ENCODE peak calls at places on chromosomes 5 and 9, in seven cellular contexts. F, L, G, T, D, V and S are unnamed samples.

GRCh38 chr9:35553670-35554543 is 51.2 kb upstream of the TESK1 start:
- DNase-seq in F (peak), L (peak), G (peak), T (peak), D (peak), V (peak), S (peak)

GRCh38 chr5:157528036-157528632 is 47.4 kb downstream of the ADAM19 start:
- DNase-seq in F (no peak), L (no peak), G (no peak), T (peak), D (peak), V (peak), S (no peak)

GRCh38 chr9:16026886-16027285 is 474.0 kb downstream of the CCDC171 start:
- DNase-seq in F (no peak), L (no peak), G (no peak), T (no peak), D (no peak), V (no peak), S (no peak)

GRCh38 chr5:150122536-150123481 is 32.8 kb downstream of the PDGFRB start:
- DNase-seq in F (no peak), L (no peak), G (no peak), T (no peak), D (no peak), V (no peak), S (no peak)

GRCh38 chr5:173781826-173782670 is 106.1 kb upstream of the CPEB4 start:
- DNase-seq in F (no peak), L (peak), G (no peak), T (no peak), D (no peak), V (peak), S (peak)

GRCh38 chr9:103942171-103942570 is 151.9 kb upstream of the SMC2 start:
- DNase-seq in F (no peak), L (no peak), G (no peak), T (no peak), D (no peak), V (no peak), S (no peak)

GRCh38 chr5:163193886-163194285 is 243.5 kb upstream of the CCNG1 start:
- DNase-seq in F (no peak), L (peak), G (no peak), T (no peak), D (no peak), V (no peak), S (no peak)

GRCh38 chr9:9498846-9499245 is 1114.0 kb downstream of the PTPRD start:
- DNase-seq in F (no peak), L (no peak), G (no peak), T (no peak), D (no peak), V (no peak), S (no peak)

GRCh38 chr9:135332979-135333748 is 146.4 kb upstream of the PPP1R26 start:
- DNase-seq in F (no peak), L (no peak), G (no peak), T (no peak), D (no peak), V (no peak), S (no peak)

GRCh38 chr5:104569621-104570020 is 1007.0 kb upstream of the NUDT12 start:
- DNase-seq in F (no peak), L (peak), G (no peak), T (no peak), D (no peak), V (no peak), S (no peak)

GRCh38 chr9:120477534-120478001 is 102.4 kb downstream of the CDK5RAP2 start:
- DNase-seq in F (no peak), L (peak), G (peak), T (peak), D (peak), V (peak), S (peak)

GRCh38 chr9:93247892-93248291 is 64.0 kb downstream of the WNK2 start:
- DNase-seq in F (no peak), L (no peak), G (no peak), T (no peak), D (no peak), V (no peak), S (no peak)

GRCh38 chr9:93081081-93081529 is 14.9 kb upstream of the CARD19 start:
- DNase-seq in F (no peak), L (no peak), G (no peak), T (no peak), D (no peak), V (peak), S (no peak)

GRCh38 chr5:17037751-17038150 is 101.7 kb upstream of the MYO10 start:
- DNase-seq in F (peak), L (peak), G (no peak), T (no peak), D (no peak), V (no peak), S (no peak)

GRCh38 chr9:113594484-113595299 is 131.2 kb downstream of the RGS3 start:
- DNase-seq in F (no peak), L (no peak), G (no peak), T (no peak), D (no peak), V (no peak), S (no peak)

GRCh38 chr9:6968271-6968670 is 210.5 kb downstream of the KDM4C start:
- DNase-seq in F (peak), L (no peak), G (no peak), T (no peak), D (no peak), V (peak), S (no peak)

GRCh38 chr5:169803077-169803981 is 166.3 kb downstream of the DOCK2 start:
- DNase-seq in F (no peak), L (peak), G (no peak), T (no peak), D (no peak), V (peak), S (no peak)

GRCh38 chr5:116766470-116766947 is 191.9 kb upstream of the SEMA6A start:
- DNase-seq in F (no peak), L (peak), G (peak), T (no peak), D (no peak), V (peak), S (no peak)

GRCh38 chr5:161086456-161086855 is 234.4 kb upstream of the ATP10B start:
- DNase-seq in F (no peak), L (no peak), G (no peak), T (no peak), D (no peak), V (no peak), S (no peak)

GRCh38 chr5:160926428-160926827 is 74.4 kb upstream of the ATP10B start:
- DNase-seq in F (no peak), L (no peak), G (no peak), T (no peak), D (peak), V (no peak), S (no peak)

DNA sequence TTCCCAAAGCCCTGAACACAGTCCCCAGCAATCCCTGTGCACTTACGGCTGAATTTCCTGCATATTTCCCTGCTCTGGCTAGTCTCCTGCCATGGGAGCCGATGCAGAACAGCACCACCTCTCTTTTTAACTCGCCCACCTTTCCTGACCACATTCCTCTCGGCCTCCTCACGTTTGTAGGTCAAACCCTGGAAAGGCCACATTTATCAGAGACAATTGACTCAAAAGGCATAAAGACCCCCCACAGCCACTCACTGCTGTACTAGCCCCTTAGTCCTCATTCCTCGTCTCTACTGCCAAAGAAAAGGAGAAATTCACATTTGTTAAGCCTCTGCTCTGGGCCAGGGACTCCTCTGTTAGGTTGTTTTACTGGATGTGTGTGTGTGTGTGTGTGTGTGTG is 43.6 kb downstream of the ENC1 start:
- DNase-seq in F (no peak), L (no peak), G (no peak), T (peak), D (peak), V (no peak), S (no peak)
- H2AFZ ChIP-seq in F (no peak), L (no peak), G (peak), T (no peak), D (peak), V (no peak), S (no peak)

GRCh38 chr9:90857103-90857502 is 55.5 kb downstream of the SYK start:
- DNase-seq in F (no peak), L (no peak), G (no peak), T (no peak), D (no peak), V (no peak), S (no peak)

GRCh38 chr9:90854637-90855036 is 53.0 kb downstream of the SYK start:
- DNase-seq in F (no peak), L (peak), G (no peak), T (no peak), D (no peak), V (no peak), S (no peak)

GRCh38 chr9:90855208-90856000 is 53.8 kb downstream of the SYK start:
- DNase-seq in F (no peak), L (no peak), G (no peak), T (no peak), D (no peak), V (no peak), S (no peak)

GRCh38 chr9:90851444-90851843 is 49.8 kb downstream of the SYK start:
- DNase-seq in F (no peak), L (no peak), G (no peak), T (no peak), D (peak), V (no peak), S (no peak)

GRCh38 chr9:90853945-90854344 is 52.3 kb downstream of the SYK start:
- DNase-seq in F (no peak), L (no peak), G (no peak), T (no peak), D (no peak), V (no peak), S (no peak)
- TF ChIP-seq CTCF in F (no peak), L (no peak), G (no peak), T (no peak), D (no peak), V (no peak), S (no peak)

GRCh38 chr5:108650997-108651396 is 96.7 kb upstream of the FER start:
- DNase-seq in F (no peak), L (peak), G (no peak), T (no peak), D (no peak), V (no peak), S (no peak)
- TF ChIP-seq EZH2phosphoT487 in F (no peak), L (no peak), G (no peak), T (no peak), D (no peak), V (no peak), S (no peak)

GRCh38 chr5:35198681-35199080 is 31.6 kb downstream of the PRLR start:
- DNase-seq in F (no peak), L (no peak), G (no peak), T (no peak), D (no peak), V (peak), S (no peak)
- H2AFZ ChIP-seq in F (no peak), L (no peak), G (no peak), T (no peak), D (peak), V (no peak), S (no peak)

GRCh38 chr5:38666668-38667498 is 110.4 kb upstream of the LIFR start:
- DNase-seq in F (no peak), L (peak), G (peak), T (peak), D (peak), V (peak), S (peak)
- TF ChIP-seq CTCF in F (peak), L (peak), G (peak), T (peak), D (peak), V (peak), S (peak)

GRCh38 chr5:77426670-77427069 is 65.4 kb downstream of the WDR41 start:
- DNase-seq in F (no peak), L (peak), G (no peak), T (no peak), D (no peak), V (no peak), S (no peak)
- TF ChIP-seq EZH2phosphoT487 in F (no peak), L (no peak), G (no peak), T (no peak), D (no peak), V (no peak), S (no peak)